ENCODE peak calls at places on chromosome 20, in ten cellular contexts. S, X, K, F, E, Q, H, B, R and T are unnamed samples. For H3K4me1, the result is how much of the 10 kb centered on the place peaks cover.

GRCh38 chr20:5297280-5298004 is 19.3 kb downstream of the PROKR2 start:
- DNase-seq in S (no peak), X (no peak), K (no peak), F (no peak), E (no peak), Q (no peak), H (no peak), B (no peak), R (no peak), T (no peak)

GRCh38 chr20:57774111-57774880 is 64.5 kb upstream of the PMEPA1 start:
- DNase-seq in S (no peak), X (no peak), K (no peak), F (no peak), E (no peak), Q (no peak), H (no peak), B (no peak), R (no peak), T (no peak)

GRCh38 chr20:16575390-16576140 is 2.3 kb upstream of the KIF16B start:
- DNase-seq in S (no peak), X (no peak), K (no peak), F (no peak), E (no peak), Q (no peak), H (no peak), B (no peak), R (peak), T (no peak)

GRCh38 chr20:57663241-57663640 is 43.0 kb upstream of the ZBP1 start:
- DNase-seq in S (peak), X (no peak), K (peak), F (peak), E (no peak), Q (no peak), H (no peak), B (no peak), R (no peak), T (peak)

GRCh38 chr20:35929301-35929700 is 25.0 kb downstream of the SCAND1 start:
- DNase-seq in S (no peak), X (no peak), K (no peak), F (no peak), E (no peak), Q (no peak), H (no peak), B (no peak), R (no peak), T (no peak)

GRCh38 chr20:58065508-58066361 is 162.7 kb downstream of the ANKRD60 start:
- DNase-seq in S (no peak), X (no peak), K (no peak), F (no peak), E (no peak), Q (no peak), H (no peak), B (no peak), R (no peak), T (peak)

GRCh38 chr20:58553166-58553696 is 38.0 kb upstream of the APCDD1L start:
- DNase-seq in S (no peak), X (no peak), K (no peak), F (no peak), E (no peak), Q (no peak), H (no peak), B (no peak), R (no peak), T (no peak)

GRCh38 chr20:64240243-64241015 is 15.1 kb upstream of the PCMTD2 start:
- DNase-seq in S (no peak), X (no peak), K (no peak), F (no peak), E (no peak), Q (no peak), H (no peak), B (no peak), R (no peak), T (no peak)

GRCh38 chr20:53149184-53149651 is 177.1 kb downstream of the TSHZ2 start:
- DNase-seq in S (no peak), X (no peak), K (no peak), F (no peak), E (no peak), Q (no peak), H (no peak), B (no peak), R (no peak), T (no peak)

GRCh38 chr20:13995086-13995665 is at the start of gene MACROD2:
- DNase-seq in S (peak), X (peak), K (peak), F (peak), E (peak), Q (peak), H (peak), B (peak), R (peak), T (peak)

GRCh38 chr20:16846011-16846410 is 97.9 kb downstream of the OTOR start:
- DNase-seq in S (no peak), X (no peak), K (no peak), F (no peak), E (no peak), Q (no peak), H (no peak), B (no peak), R (no peak), T (no peak)

GRCh38 chr20:821083-822065 is 12.1 kb upstream of the FAM110A start:
- DNase-seq in S (no peak), X (no peak), K (no peak), F (no peak), E (no peak), Q (no peak), H (no peak), B (no peak), R (no peak), T (peak)

GRCh38 chr20:16785221-16785620 is 37.1 kb downstream of the OTOR start:
- DNase-seq in S (no peak), X (no peak), K (no peak), F (no peak), E (no peak), Q (peak), H (no peak), B (no peak), R (no peak), T (no peak)

GRCh38 chr20:10505320-10506226 is 70.5 kb downstream of the SLX4IP start:
- DNase-seq in S (no peak), X (peak), K (peak), F (peak), E (peak), Q (no peak), H (no peak), B (no peak), R (no peak), T (no peak)

GRCh38 chr20:37615507-37616425 is 78.1 kb upstream of the CTNNBL1 start:
- DNase-seq in S (no peak), X (peak), K (no peak), F (peak), E (peak), Q (peak), H (peak), B (peak), R (peak), T (no peak)

GRCh38 chr20:35277531-35278395 is at the start of gene MMP24OS:
- DNase-seq in S (peak), X (peak), K (peak), F (peak), E (peak), Q (peak), H (peak), B (peak), R (peak), T (peak)

DNA sequence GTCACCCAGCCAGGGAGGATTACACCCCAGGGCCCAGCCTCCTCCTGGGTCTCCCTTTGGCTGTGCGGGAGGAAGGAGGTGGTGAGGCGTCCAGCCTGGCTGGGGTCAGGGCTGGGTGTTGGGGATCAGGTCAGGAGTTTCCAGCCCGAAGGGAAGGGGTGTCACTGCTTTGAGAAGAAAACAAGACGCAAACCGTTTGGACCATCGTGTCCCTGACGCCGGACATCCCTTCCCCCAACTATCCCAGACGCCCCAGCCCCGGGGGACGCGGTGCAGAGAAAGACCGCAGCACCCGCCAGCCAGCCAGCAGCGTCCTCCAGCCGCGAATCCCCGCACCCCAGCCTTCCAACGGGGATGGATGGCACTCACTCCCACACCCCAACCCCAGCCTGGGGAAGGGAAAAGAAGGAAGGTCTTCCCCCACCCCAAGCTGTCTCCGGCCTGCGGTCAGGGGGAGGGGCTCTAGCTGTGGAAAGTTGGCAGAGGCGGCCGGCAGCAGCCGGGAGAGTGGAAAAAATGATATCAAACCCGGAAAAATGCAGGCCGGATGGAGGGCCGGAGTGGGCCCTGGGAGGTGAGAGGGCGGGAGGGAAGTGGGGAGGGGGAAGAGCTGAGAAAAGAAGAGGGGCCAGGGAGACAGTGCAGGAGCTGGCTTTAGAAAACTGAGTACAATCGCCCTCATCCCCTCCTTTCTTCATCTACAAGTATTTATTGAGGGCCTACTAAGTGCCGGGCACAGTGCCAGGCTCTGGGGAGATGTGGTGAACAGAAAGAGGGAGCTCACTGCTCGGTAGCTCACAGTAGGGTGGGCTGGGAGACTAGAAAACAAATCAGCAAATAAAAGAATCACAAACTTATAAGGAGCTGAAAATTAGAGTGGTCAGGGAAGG is 10.6 kb downstream of the REM1 start:
- DNase-seq in S (peak), X (peak), K (peak), F (peak), E (peak), Q (peak), H (no peak), B (no peak), R (no peak), T (peak)
- H3K4me1 ChIP-seq in S (under half), X (under half), K (under half), F (under half), E (under half), Q (under half), H (under half), B (under half), R (under half), T (under half)

GRCh38 chr20:2246081-2246491 is 49.7 kb upstream of the TGM3 start:
- DNase-seq in S (no peak), X (no peak), K (no peak), F (no peak), E (no peak), Q (no peak), H (no peak), B (no peak), R (no peak), T (no peak)
- H3K27ac ChIP-seq in S (no peak), X (no peak), K (no peak), F (no peak), E (no peak), Q (no peak), H (no peak), B (no peak), R (no peak), T (no peak)

GRCh38 chr20:39751557-39752137 is 789.5 kb downstream of the DHX35 start:
- DNase-seq in S (no peak), X (no peak), K (no peak), F (no peak), E (no peak), Q (no peak), H (no peak), B (no peak), R (no peak), T (no peak)

GRCh38 chr20:39762716-39763115 is 800.6 kb downstream of the DHX35 start:
- DNase-seq in S (no peak), X (no peak), K (no peak), F (no peak), E (no peak), Q (no peak), H (no peak), B (no peak), R (no peak), T (no peak)

GRCh38 chr20:39752235-39752876 is 790.2 kb downstream of the DHX35 start:
- DNase-seq in S (no peak), X (no peak), K (no peak), F (no peak), E (no peak), Q (no peak), H (no peak), B (no peak), R (no peak), T (no peak)

GRCh38 chr20:39756828-39757227 is 794.7 kb downstream of the DHX35 start:
- DNase-seq in S (no peak), X (no peak), K (no peak), F (no peak), E (no peak), Q (no peak), H (no peak), B (no peak), R (no peak), T (no peak)
- TF ChIP-seq POLR2A in S (no peak), X (no peak), K (no peak), F (no peak), E (no peak), Q (no peak), H (no peak), B (no peak), R (no peak), T (no peak)

DNA sequence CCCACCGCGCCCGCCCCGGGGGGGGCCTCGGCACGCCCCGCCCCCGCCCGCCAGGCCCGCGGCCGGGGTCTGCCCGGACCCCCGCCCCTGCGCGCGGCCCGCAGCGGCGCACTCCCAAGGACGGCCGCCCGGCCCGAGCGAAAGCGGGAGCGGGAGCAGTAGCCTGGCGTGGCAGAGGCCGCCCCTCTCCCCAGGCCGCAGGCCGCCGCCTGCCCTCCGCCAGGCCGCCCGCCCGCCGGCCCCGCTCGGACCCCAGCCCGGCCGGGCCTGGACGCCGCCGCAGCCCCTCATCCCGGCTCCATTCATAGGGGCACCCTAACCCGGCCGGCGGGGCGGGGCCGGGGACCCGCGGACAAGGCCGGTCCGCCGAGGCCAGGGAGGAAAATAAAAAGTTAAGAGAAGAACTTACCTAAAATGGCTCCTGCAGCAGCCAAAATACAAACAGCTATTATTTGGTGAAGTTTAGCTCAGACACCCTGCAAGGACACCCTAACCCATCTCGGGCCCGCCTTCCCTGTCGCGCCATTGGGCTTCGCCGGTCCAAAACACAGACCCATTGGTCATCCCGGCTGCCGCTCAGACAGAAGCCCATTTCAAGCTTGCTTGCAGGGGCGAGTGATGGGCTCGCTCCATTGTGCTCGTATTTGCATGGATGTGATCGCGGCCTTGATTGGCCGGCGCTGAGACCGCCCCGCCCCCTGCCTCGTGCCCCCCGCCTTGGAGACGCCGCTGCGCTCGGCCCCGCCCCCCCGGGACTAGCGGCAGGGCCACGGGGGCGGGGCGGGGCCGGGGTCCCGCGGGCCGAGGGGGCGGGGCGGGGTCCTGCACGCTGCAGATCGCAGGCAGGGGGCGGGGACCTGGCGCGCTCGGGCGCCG is at the start of gene CHD6:
- DNase-seq in S (peak), X (peak), K (peak), F (peak), E (peak), Q (peak), H (peak), B (peak), R (peak), T (peak)
- H3K4me1 ChIP-seq in S (under half), X (under half), K (under half), F (under half), E (under half), Q (under half), H (half or more), B (under half), R (under half), T (under half)

GRCh38 chr20:48774696-48775095 is 53.1 kb downstream of the PREX1 start:
- DNase-seq in S (no peak), X (no peak), K (no peak), F (no peak), E (no peak), Q (no peak), H (no peak), B (no peak), R (no peak), T (no peak)

GRCh38 chr20:48770700-48771099 is 57.1 kb downstream of the PREX1 start:
- DNase-seq in S (no peak), X (no peak), K (no peak), F (no peak), E (no peak), Q (no peak), H (no peak), B (no peak), R (no peak), T (no peak)

GRCh38 chr20:48771542-48771941 is 56.3 kb downstream of the PREX1 start:
- DNase-seq in S (no peak), X (no peak), K (no peak), F (no peak), E (no peak), Q (no peak), H (no peak), B (no peak), R (no peak), T (peak)

GRCh38 chr20:48773837-48774418 is 53.9 kb downstream of the PREX1 start:
- DNase-seq in S (peak), X (no peak), K (no peak), F (peak), E (peak), Q (no peak), H (no peak), B (no peak), R (no peak), T (no peak)

GRCh38 chr20:48772183-48772976 is 55.4 kb downstream of the PREX1 start:
- DNase-seq in S (peak), X (peak), K (no peak), F (peak), E (peak), Q (peak), H (peak), B (no peak), R (no peak), T (peak)
- H3K27ac ChIP-seq in S (no peak), X (no peak), K (no peak), F (peak), E (no peak), Q (no peak), H (peak), B (no peak), R (no peak), T (no peak)